ENCODE peak calls at places on chromosomes 7 and 10, in ten cellular contexts. One of them, this sample, is unnamed.

GRCh38 chr7:111982804-111983203 is 223.4 kb downstream of the DOCK4 start:
- DNase-seq in HEK293T: no peak
- DNase-seq in NCI-H1092 treated with DMSO at 0.1 percent for 48 hours: no peak
- DNase-seq in RWPE1: no peak
- DNase-seq in cerebellum: no peak
- DNase-seq in neural crest cell: no peak
- DNase-seq in ELF-1: no peak
- DNase-seq in HFFc6: peak
- DNase-seq in naive thymus-derived CD8-positive, alpha-beta T cell: no peak
- DNase-seq in uterus: no peak
- DNase-seq in this sample: no peak

GRCh38 chr7:99984593-99984992 is 8.8 kb upstream of the AZGP1 start:
- DNase-seq in HEK293T: no peak
- DNase-seq in NCI-H1092 treated with DMSO at 0.1 percent for 48 hours: no peak
- DNase-seq in RWPE1: no peak
- DNase-seq in cerebellum: no peak
- DNase-seq in neural crest cell: no peak
- DNase-seq in ELF-1: no peak
- DNase-seq in HFFc6: no peak
- DNase-seq in naive thymus-derived CD8-positive, alpha-beta T cell: no peak
- DNase-seq in uterus: no peak
- DNase-seq in this sample: no peak

GRCh38 chr7:149872419-149873073 is 1.2 kb upstream of the ATP6V0E2 start:
- DNase-seq in HEK293T: peak
- DNase-seq in NCI-H1092 treated with DMSO at 0.1 percent for 48 hours: peak
- DNase-seq in RWPE1: peak
- DNase-seq in cerebellum: peak
- DNase-seq in neural crest cell: peak
- DNase-seq in ELF-1: peak
- DNase-seq in HFFc6: peak
- DNase-seq in naive thymus-derived CD8-positive, alpha-beta T cell: no peak
- DNase-seq in uterus: peak
- DNase-seq in this sample: peak

GRCh38 chr7:3518546-3518945 is 217.5 kb downstream of the SDK1 start:
- DNase-seq in HEK293T: no peak
- DNase-seq in NCI-H1092 treated with DMSO at 0.1 percent for 48 hours: no peak
- DNase-seq in RWPE1: no peak
- DNase-seq in cerebellum: no peak
- DNase-seq in neural crest cell: no peak
- DNase-seq in ELF-1: no peak
- DNase-seq in HFFc6: no peak
- DNase-seq in naive thymus-derived CD8-positive, alpha-beta T cell: no peak
- DNase-seq in uterus: no peak
- DNase-seq in this sample: no peak

GRCh38 chr10:132498562-132499366 is 38.8 kb upstream of the INPP5A start:
- DNase-seq in HEK293T: no peak
- DNase-seq in NCI-H1092 treated with DMSO at 0.1 percent for 48 hours: no peak
- DNase-seq in RWPE1: no peak
- DNase-seq in cerebellum: peak
- DNase-seq in neural crest cell: no peak
- DNase-seq in ELF-1: no peak
- DNase-seq in HFFc6: no peak
- DNase-seq in naive thymus-derived CD8-positive, alpha-beta T cell: peak
- DNase-seq in uterus: peak
- DNase-seq in this sample: peak

GRCh38 chr7:95718556-95719410 is 53.6 kb upstream of the DYNC1I1 start:
- DNase-seq in HEK293T: peak
- DNase-seq in NCI-H1092 treated with DMSO at 0.1 percent for 48 hours: peak
- DNase-seq in RWPE1: peak
- DNase-seq in cerebellum: peak
- DNase-seq in neural crest cell: no peak
- DNase-seq in ELF-1: no peak
- DNase-seq in HFFc6: no peak
- DNase-seq in naive thymus-derived CD8-positive, alpha-beta T cell: no peak
- DNase-seq in uterus: no peak
- DNase-seq in this sample: no peak

GRCh38 chr10:131453772-131454634 is 142.5 kb upstream of the TCERG1L start:
- DNase-seq in HEK293T: peak
- DNase-seq in NCI-H1092 treated with DMSO at 0.1 percent for 48 hours: peak
- DNase-seq in RWPE1: peak
- DNase-seq in cerebellum: peak
- DNase-seq in neural crest cell: peak
- DNase-seq in ELF-1: peak
- DNase-seq in HFFc6: no peak
- DNase-seq in naive thymus-derived CD8-positive, alpha-beta T cell: no peak
- DNase-seq in uterus: no peak
- DNase-seq in this sample: peak

GRCh38 chr7:32561613-32562012 is 66.3 kb downstream of the AVL9 start:
- DNase-seq in HEK293T: no peak
- DNase-seq in NCI-H1092 treated with DMSO at 0.1 percent for 48 hours: no peak
- DNase-seq in RWPE1: no peak
- DNase-seq in cerebellum: no peak
- DNase-seq in neural crest cell: no peak
- DNase-seq in ELF-1: no peak
- DNase-seq in HFFc6: no peak
- DNase-seq in naive thymus-derived CD8-positive, alpha-beta T cell: no peak
- DNase-seq in uterus: no peak
- DNase-seq in this sample: no peak

GRCh38 chr7:102439963-102440795 is 6.8 kb downstream of the ORAI2 start:
- DNase-seq in HEK293T: no peak
- DNase-seq in NCI-H1092 treated with DMSO at 0.1 percent for 48 hours: no peak
- DNase-seq in RWPE1: peak
- DNase-seq in cerebellum: no peak
- DNase-seq in neural crest cell: no peak
- DNase-seq in ELF-1: peak
- DNase-seq in HFFc6: peak
- DNase-seq in naive thymus-derived CD8-positive, alpha-beta T cell: no peak
- DNase-seq in uterus: peak
- DNase-seq in this sample: peak

GRCh38 chr10:78459639-78460037 is 426.0 kb downstream of the RPS24 start:
- DNase-seq in HEK293T: no peak
- DNase-seq in NCI-H1092 treated with DMSO at 0.1 percent for 48 hours: no peak
- DNase-seq in RWPE1: no peak
- DNase-seq in cerebellum: no peak
- DNase-seq in neural crest cell: no peak
- DNase-seq in ELF-1: no peak
- DNase-seq in HFFc6: no peak
- DNase-seq in naive thymus-derived CD8-positive, alpha-beta T cell: no peak
- DNase-seq in uterus: peak
- DNase-seq in this sample: no peak

GRCh38 chr10:13715091-13715490 is 128.3 kb downstream of the PRPF18 start:
- DNase-seq in HEK293T: no peak
- DNase-seq in NCI-H1092 treated with DMSO at 0.1 percent for 48 hours: no peak
- DNase-seq in RWPE1: no peak
- DNase-seq in cerebellum: no peak
- DNase-seq in neural crest cell: no peak
- DNase-seq in ELF-1: no peak
- DNase-seq in HFFc6: no peak
- DNase-seq in naive thymus-derived CD8-positive, alpha-beta T cell: no peak
- DNase-seq in uterus: no peak
- DNase-seq in this sample: no peak

GRCh38 chr7:130942211-130942964 is 208.4 kb upstream of the KLF14 start:
- DNase-seq in HEK293T: peak
- DNase-seq in NCI-H1092 treated with DMSO at 0.1 percent for 48 hours: no peak
- DNase-seq in RWPE1: no peak
- DNase-seq in cerebellum: no peak
- DNase-seq in neural crest cell: no peak
- DNase-seq in ELF-1: no peak
- DNase-seq in HFFc6: no peak
- DNase-seq in naive thymus-derived CD8-positive, alpha-beta T cell: no peak
- DNase-seq in uterus: peak
- DNase-seq in this sample: peak